ENCODE peak calls at places on chromosomes 3 and 15, in six cellular contexts. Q, V, T, H, E and K are unnamed samples. For H3K27me3, the result is how much of the 10 kb centered on the place peaks cover.

GRCh38 chr15:57537072-57537471 is 54.6 kb upstream of the MYZAP start:
- DNase-seq in Q (no peak), V (peak), T (no peak), H (no peak), E (peak), K (peak)

GRCh38 chr15:63232943-63233342 is 43.5 kb downstream of the RAB8B start:
- DNase-seq in Q (no peak), V (peak), T (no peak), H (no peak), E (no peak), K (no peak)

GRCh38 chr3:45711936-45712335 is 22.7 kb downstream of the SACM1L start:
- DNase-seq in Q (no peak), V (no peak), T (no peak), H (no peak), E (no peak), K (no peak)

GRCh38 chr3:143121240-143122088 is 1.9 kb downstream of the CHST2 start:
- DNase-seq in Q (peak), V (peak), T (peak), H (peak), E (peak), K (peak)

GRCh38 chr15:47717036-47717611 is at the start of gene SEMA6D:
- DNase-seq in Q (peak), V (peak), T (peak), H (no peak), E (peak), K (peak)

GRCh38 chr3:128463771-128464170 is 2.9 kb downstream of the DNAJB8 start:
- DNase-seq in Q (no peak), V (no peak), T (no peak), H (no peak), E (no peak), K (no peak)

GRCh38 chr3:155560135-155560534 is 184.7 kb downstream of the PLCH1 start:
- DNase-seq in Q (no peak), V (no peak), T (no peak), H (no peak), E (no peak), K (no peak)

GRCh38 chr15:69526086-69526485 is 73.5 kb downstream of the RPLP1 start:
- DNase-seq in Q (no peak), V (peak), T (no peak), H (no peak), E (no peak), K (no peak)

GRCh38 chr3:131526801-131527347 is 24.1 kb upstream of the MRPL3 start:
- DNase-seq in Q (peak), V (peak), T (peak), H (peak), E (peak), K (peak)
- TF ChIP-seq CTCF in Q (peak), V (peak), T (peak), H (peak), E (no peak), K (peak)

GRCh38 chr3:152942366-152942765 is 107.4 kb downstream of the P2RY1 start:
- DNase-seq in Q (no peak), V (no peak), T (no peak), H (no peak), E (no peak), K (peak)
- H3K27ac ChIP-seq in Q (no peak), V (no peak), T (no peak), H (no peak), E (no peak), K (no peak)

GRCh38 chr15:82012908-82013307 is 32.9 kb downstream of the MEX3B start:
- DNase-seq in Q (no peak), V (no peak), T (no peak), H (no peak), E (no peak), K (no peak)
- H3K27me3 ChIP-seq in Q (under half), V (under half), T (under half), H (under half), E (under half), K (under half)

GRCh38 chr3:23886311-23886710 is 30.5 kb downstream of the NKIRAS1 start:
- DNase-seq in Q (no peak), V (no peak), T (no peak), H (no peak), E (no peak), K (no peak)

GRCh38 chr3:23885210-23885609 is 31.6 kb downstream of the NKIRAS1 start:
- DNase-seq in Q (no peak), V (no peak), T (no peak), H (no peak), E (no peak), K (no peak)

GRCh38 chr3:23882487-23882918 is 34.3 kb downstream of the NKIRAS1 start:
- DNase-seq in Q (no peak), V (no peak), T (no peak), H (no peak), E (no peak), K (no peak)

GRCh38 chr3:23880703-23881339 is 36.0 kb downstream of the NKIRAS1 start:
- DNase-seq in Q (no peak), V (no peak), T (no peak), H (no peak), E (no peak), K (no peak)

DNA sequence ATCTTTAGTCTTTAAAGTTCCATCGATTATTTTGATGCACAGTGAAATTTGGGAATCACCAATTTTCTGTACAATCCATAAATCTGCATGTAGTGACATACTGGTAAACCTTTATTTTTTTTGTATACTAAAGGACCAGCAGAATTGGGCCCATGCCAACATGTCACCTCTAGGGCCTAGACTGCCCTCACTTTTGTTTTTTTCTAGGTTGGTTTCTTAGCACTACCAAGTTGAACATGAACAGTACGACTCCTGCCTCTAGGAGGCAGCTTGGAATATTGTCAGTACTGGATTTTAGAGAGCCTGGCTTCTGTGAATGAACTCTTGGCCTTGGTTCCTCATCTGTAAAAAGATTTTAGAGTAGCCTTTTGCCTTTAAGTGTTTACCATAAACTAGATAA is 32.3 kb downstream of the NKIRAS1 start:
- DNase-seq in Q (no peak), V (no peak), T (no peak), H (peak), E (no peak), K (no peak)
- TF ChIP-seq CTCF in Q (peak), V (no peak), T (peak), H (peak), E (no peak), K (peak)

GRCh38 chr3:112127522-112128494 is 5.2 kb downstream of the GCSAM start:
- DNase-seq in Q (no peak), V (no peak), T (no peak), H (no peak), E (no peak), K (no peak)
- H3K27ac ChIP-seq in Q (no peak), V (no peak), T (no peak), H (no peak), E (no peak), K (no peak)